ENCODE peak calls at places on chromosomes 6 and 20, in ten cellular contexts. L is NB4, H is right lobe of liver, A is uterus, S is sigmoid colon, J is A549, G is GM12878, N is HCT116, K is heart left ventricle, D is tibial nerve. R is an unnamed sample.
A peak's percentile ranks its signal among the peaks of the same experiment; 100 is the strongest.

GRCh38 chr20:62603907-62604785 is 38.2 kb upstream of the SLCO4A1 start:
- DNase-seq in J (no peak), D (no peak), S (no peak), H (no peak), N (no peak), A (no peak), L (peak; percentile 75), K (no peak), G (no peak), R (no peak)

GRCh38 chr6:34145161-34146020 is 496 bp downstream of the GRM4 start:
- DNase-seq in G (no peak), S (peak; percentile 56), A (no peak), H (peak; percentile 53), K (no peak), L (no peak), D (no peak), N (no peak), J (no peak), R (no peak)

GRCh38 chr6:162778603-162779002 is 50.8 kb downstream of the PACRG start:
- DNase-seq in K (no peak), D (no peak), H (no peak), S (no peak), J (no peak), G (no peak), L (no peak), A (no peak), N (no peak), R (no peak)

GRCh38 chr6:30037182-30037788 is 23.8 kb upstream of the POLR1H start:
- DNase-seq in L (peak; percentile 50), J (peak; percentile 27), H (no peak), N (no peak), A (no peak), K (no peak), D (no peak), S (no peak), G (no peak), R (no peak)

GRCh38 chr20:33684533-33685327 is 1.5 kb downstream of the E2F1 start:
- DNase-seq in H (no peak), S (no peak), L (peak; percentile 33), J (no peak), N (no peak), D (no peak), G (no peak), A (no peak), K (no peak), R (no peak)

GRCh38 chr6:32074996-32075532 is 34.1 kb downstream of the TNXB start:
- DNase-seq in K (no peak), G (no peak), D (no peak), A (no peak), S (no peak), H (no peak), N (no peak), J (no peak), L (no peak), R (no peak)

GRCh38 chr6:30614044-30614842 is 2.8 kb downstream of the PPP1R10 start:
- DNase-seq in K (no peak), L (no peak), H (no peak), N (no peak), G (no peak), A (no peak), D (no peak), J (no peak), S (peak; percentile 59), R (no peak)

GRCh38 chr6:159875194-159875593 is 15.6 kb upstream of the MAS1 start:
- DNase-seq in S (no peak), G (peak; percentile 24), L (no peak), D (no peak), H (no peak), J (no peak), A (no peak), K (no peak), N (no peak), R (no peak)

GRCh38 chr6:16239090-16239797 is 857 bp downstream of the GMPR start:
- DNase-seq in H (peak; percentile 54), N (no peak), L (peak; percentile 58), K (peak; percentile 33), D (peak; percentile 54), J (no peak), S (peak; percentile 88), G (no peak), A (peak; percentile 58), R (peak; percentile 82)

GRCh38 chr6:39191236-39191930 is 37.9 kb downstream of the KCNK5 start:
- DNase-seq in L (no peak), S (no peak), K (no peak), D (no peak), A (no peak), N (no peak), J (no peak), G (no peak), H (no peak), R (no peak)

GRCh38 chr6:24323632-24324337 is 34.1 kb downstream of the DCDC2 start:
- DNase-seq in J (no peak), H (no peak), S (no peak), A (no peak), G (no peak), L (no peak), K (no peak), N (no peak), D (no peak), R (no peak)

GRCh38 chr6:163782436-163783003 is 368.0 kb downstream of the QKI start:
- DNase-seq in N (no peak), D (no peak), K (no peak), H (no peak), L (peak; percentile 58), G (peak; percentile 25), J (no peak), S (no peak), A (no peak), R (no peak)

GRCh38 chr6:97885230-97885772 is 602.3 kb upstream of the MMS22L start:
- DNase-seq in S (no peak), K (no peak), J (no peak), D (no peak), H (no peak), G (no peak), A (no peak), L (no peak), N (no peak), R (no peak)

DNA sequence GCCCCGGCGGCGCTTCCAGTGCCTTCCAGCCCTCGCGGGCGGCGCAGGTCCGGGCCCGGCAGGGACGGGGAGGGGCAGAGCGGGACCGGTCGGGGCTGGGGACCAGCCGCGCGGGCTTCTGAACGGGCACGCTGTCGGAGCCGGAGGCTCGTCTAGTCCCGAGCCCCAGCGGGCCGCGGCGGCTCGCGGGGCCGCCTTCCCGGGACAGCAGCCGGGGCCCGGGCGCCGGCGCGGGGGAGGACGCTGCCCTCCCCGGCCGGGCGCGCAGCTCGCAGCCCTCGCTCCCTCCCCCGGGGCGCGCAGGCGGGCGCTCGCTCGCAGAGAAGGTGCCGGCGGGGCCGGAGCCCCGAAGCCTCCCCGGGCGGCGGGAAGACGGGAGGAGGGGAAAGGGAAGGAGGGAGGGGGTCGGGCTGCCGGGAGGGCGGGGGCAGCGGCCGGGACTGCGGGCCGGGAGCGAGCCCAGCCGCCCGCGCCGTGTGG is 696 bp upstream of the SIRPA start:
- DNase-seq in K (peak; percentile 54), N (no peak), S (peak; percentile 87), J (peak; percentile 62), L (peak; percentile 85), D (no peak), A (peak; percentile 64), H (peak; percentile 72), G (no peak), R (peak; percentile 56)
- TF ChIP-seq POLR2A in K (no peak), N (no peak), S (no peak), J (no peak), L (no peak), D (no peak), A (no peak), H (peak; percentile 77), G (peak; percentile 15), R (no peak)

GRCh38 chr6:139832906-139833305 is 458.5 kb upstream of the CITED2 start:
- DNase-seq in L (no peak), A (no peak), J (no peak), G (no peak), H (no peak), D (no peak), N (no peak), K (no peak), S (no peak), R (no peak)

GRCh38 chr6:139829557-139829956 is 455.1 kb upstream of the CITED2 start:
- DNase-seq in L (no peak), D (no peak), K (no peak), S (no peak), N (no peak), G (no peak), J (no peak), A (no peak), H (no peak), R (peak; percentile 40)

GRCh38 chr6:139832493-139832892 is 458.0 kb upstream of the CITED2 start:
- DNase-seq in H (no peak), J (no peak), D (no peak), L (no peak), G (no peak), K (no peak), A (no peak), S (no peak), N (no peak), R (no peak)

GRCh38 chr6:139825935-139826374 is 451.5 kb upstream of the CITED2 start:
- DNase-seq in G (no peak), A (no peak), L (no peak), K (no peak), N (no peak), S (no peak), H (no peak), J (no peak), D (no peak), R (no peak)

GRCh38 chr6:139828751-139829519 is 454.5 kb upstream of the CITED2 start:
- DNase-seq in A (no peak), K (no peak), S (no peak), N (no peak), D (no peak), J (no peak), H (no peak), G (no peak), L (no peak), R (peak; percentile 46)
- H3K4me3 ChIP-seq in A (no peak overlapping the region), K (no peak overlapping the region), S (no peak overlapping the region), N (no peak overlapping the region), D (no peak overlapping the region), J (no peak overlapping the region), H (no peak overlapping the region), G (no peak overlapping the region), L (no peak overlapping the region), R (no peak overlapping the region)

GRCh38 chr6:52207066-52207465 is 20.9 kb downstream of the IL17A start:
- DNase-seq in G (no peak), N (no peak), D (no peak), L (no peak), K (no peak), H (no peak), J (no peak), A (no peak), S (no peak), R (no peak)
- TF ChIP-seq CTCF in G (peak; percentile 17), N (no peak), D (no peak), L (peak; percentile 15), K (no peak), H (peak; percentile 9), J (no peak), A (no peak), S (no peak), R (no peak)

GRCh38 chr6:87589693-87590416 is at the start of the genes ORC3 and RARS2:
- DNase-seq in A (peak; percentile 96), S (peak; percentile 98), H (peak; percentile 99), N (peak; percentile 82), K (peak; percentile 95), D (peak; percentile 94), L (peak; percentile 97), G (peak; percentile 81), J (peak; percentile 92), R (peak; percentile 99)
- TF ChIP-seq POLR2A in A (peak; percentile 86), S (peak; percentile 90), H (peak; percentile 88), N (peak; percentile 70), K (peak; percentile 89), D (peak; percentile 44), L (peak; percentile 90), G (peak; percentile 93), J (peak; percentile 70), R (peak; percentile 25)